ENCODE peak calls at places on chromosome 14, in six cellular contexts. N, A, X, D, C and B are unnamed samples.

GRCh38 chr14:65948302-65948701 is 535.8 kb downstream of the FUT8 start:
- DNase-seq in A (no peak), C (no peak), X (no peak), D (no peak), N (no peak), B (no peak)

GRCh38 chr14:93941293-93941910 is 14.3 kb downstream of the FAM181A start:
- DNase-seq in A (no peak), D (no peak), X (no peak), C (peak; percentile 61), N (peak; percentile 24), B (no peak)

GRCh38 chr14:33307691-33308369 is 369.2 kb downstream of the NPAS3 start:
- DNase-seq in D (no peak), X (no peak), C (peak; percentile 16), N (peak; percentile 14), A (no peak), B (no peak)

GRCh38 chr14:21106506-21107359 is 5.9 kb downstream of the TMEM253 start:
- DNase-seq in N (peak; percentile 77), X (peak; percentile 80), A (peak; percentile 88), D (peak; percentile 85), C (peak; percentile 81), B (peak; percentile 67)

GRCh38 chr14:58751788-58752187 is 114.0 kb downstream of the DACT1 start:
- DNase-seq in D (no peak), A (no peak), X (no peak), N (no peak), C (no peak), B (no peak)

GRCh38 chr14:37610945-37611523 is 15.6 kb downstream of the TTC6 start:
- DNase-seq in X (no peak), C (no peak), D (no peak), N (no peak), A (no peak), B (no peak)

GRCh38 chr14:24132061-24132685 is 1.7 kb downstream of the FITM1 start:
- DNase-seq in D (no peak), A (no peak), X (peak; percentile 53), C (no peak), N (no peak), B (no peak)

GRCh38 chr14:33163109-33163508 is 224.4 kb downstream of the NPAS3 start:
- DNase-seq in N (no peak), C (no peak), D (no peak), X (no peak), A (no peak), B (no peak)

GRCh38 chr14:58740584-58740983 is 102.8 kb downstream of the DACT1 start:
- DNase-seq in X (no peak), A (no peak), C (no peak), N (no peak), D (no peak), B (no peak)

GRCh38 chr14:67620217-67620789 is 583 bp downstream of the ARG2 start:
- DNase-seq in X (no peak), N (peak; percentile 13), C (peak; percentile 36), D (no peak), A (peak; percentile 26), B (peak; percentile 7)

GRCh38 chr14:89429206-89430091 is 12.4 kb upstream of the FOXN3 start:
- DNase-seq in N (peak; percentile 75), A (peak; percentile 31), C (no peak), D (peak; percentile 76), X (no peak), B (no peak)

GRCh38 chr14:99721792-99722516 is 37.9 kb downstream of the CYP46A1 start:
- DNase-seq in A (no peak), N (no peak), X (no peak), C (no peak), D (peak; percentile 62), B (no peak)

GRCh38 chr14:69270795-69271708 is 11.1 kb downstream of the GALNT16 start:
- DNase-seq in D (peak; percentile 69), C (no peak), X (no peak), N (no peak), A (no peak), B (no peak)

GRCh38 chr14:99968931-99969330 is 96.3 kb upstream of the EVL start:
- DNase-seq in N (no peak), C (no peak), A (no peak), X (no peak), D (no peak), B (no peak)